ENCODE peak calls at places on chromosomes 12 and 14, in seven cellular contexts. One of them, this sample, is unnamed. For H3K9me3 and H3K36me3, the result is how much of the 10 kb centered on the place peaks cover.

GRCh38 chr12:111398530-111398929 is 7.2 kb upstream of the SH2B3 start:
- DNase-seq in SK-N-SH: no peak
- DNase-seq in GM12878: no peak
- DNase-seq in K562: peak
- DNase-seq in HCT116: no peak
- DNase-seq in H1: no peak
- DNase-seq in IMR-90: no peak
- DNase-seq in this sample: no peak

GRCh38 chr14:22505751-22506710 is 83.0 kb downstream of the DAD1 start:
- DNase-seq in HCT116: no peak
- DNase-seq in H1: no peak
- DNase-seq in K562: no peak
- DNase-seq in GM12878: no peak
- DNase-seq in SK-N-SH: no peak
- DNase-seq in IMR-90: no peak
- DNase-seq in this sample: no peak

GRCh38 chr12:125861299-125862281 is 796.4 kb downstream of the AACS start:
- DNase-seq in GM12878: no peak
- DNase-seq in HCT116: no peak
- DNase-seq in IMR-90: no peak
- DNase-seq in H1: peak
- DNase-seq in SK-N-SH: peak
- DNase-seq in K562: peak
- DNase-seq in this sample: no peak

GRCh38 chr14:91232052-91232451 is 12.5 kb downstream of the GPR68 start:
- DNase-seq in SK-N-SH: no peak
- DNase-seq in K562: no peak
- DNase-seq in H1: no peak
- DNase-seq in GM12878: no peak
- DNase-seq in IMR-90: no peak
- DNase-seq in HCT116: no peak
- DNase-seq in this sample: no peak

GRCh38 chr12:124764451-124764850 is 99.2 kb downstream of the SCARB1 start:
- DNase-seq in SK-N-SH: no peak
- DNase-seq in H1: no peak
- DNase-seq in GM12878: no peak
- DNase-seq in HCT116: no peak
- DNase-seq in K562: peak
- DNase-seq in IMR-90: peak
- DNase-seq in this sample: no peak

GRCh38 chr14:105442125-105442524 is 22.5 kb downstream of the MTA1 start:
- DNase-seq in K562: no peak
- DNase-seq in SK-N-SH: no peak
- DNase-seq in IMR-90: no peak
- DNase-seq in HCT116: no peak
- DNase-seq in H1: no peak
- DNase-seq in GM12878: no peak
- DNase-seq in this sample: no peak

GRCh38 chr12:97288526-97288925 is 174.1 kb upstream of the RMST start:
- DNase-seq in IMR-90: no peak
- DNase-seq in H1: no peak
- DNase-seq in SK-N-SH: no peak
- DNase-seq in HCT116: no peak
- DNase-seq in K562: no peak
- DNase-seq in GM12878: no peak
- DNase-seq in this sample: no peak

GRCh38 chr14:32469388-32470160 is 140.5 kb downstream of the AKAP6 start:
- DNase-seq in HCT116: peak
- DNase-seq in K562: peak
- DNase-seq in H1: no peak
- DNase-seq in SK-N-SH: no peak
- DNase-seq in IMR-90: peak
- DNase-seq in GM12878: no peak
- DNase-seq in this sample: peak

GRCh38 chr12:116143883-116144266 is 133.6 kb downstream of the MED13L start:
- DNase-seq in IMR-90: peak
- DNase-seq in H1: no peak
- DNase-seq in GM12878: no peak
- DNase-seq in SK-N-SH: no peak
- DNase-seq in K562: no peak
- DNase-seq in HCT116: no peak
- DNase-seq in this sample: no peak

GRCh38 chr12:68919581-68920239 is 13.3 kb downstream of the CPM start:
- DNase-seq in K562: no peak
- DNase-seq in IMR-90: no peak
- DNase-seq in GM12878: no peak
- DNase-seq in HCT116: no peak
- DNase-seq in SK-N-SH: no peak
- DNase-seq in H1: no peak
- DNase-seq in this sample: no peak
- TF ChIP-seq RAD21 in K562: no peak
- TF ChIP-seq RAD21 in IMR-90: no peak
- TF ChIP-seq RAD21 in GM12878: no peak
- TF ChIP-seq RAD21 in HCT116: no peak
- TF ChIP-seq RAD21 in SK-N-SH: no peak
- TF ChIP-seq RAD21 in H1: no peak
- TF ChIP-seq RAD21 in this sample: no peak

DNA sequence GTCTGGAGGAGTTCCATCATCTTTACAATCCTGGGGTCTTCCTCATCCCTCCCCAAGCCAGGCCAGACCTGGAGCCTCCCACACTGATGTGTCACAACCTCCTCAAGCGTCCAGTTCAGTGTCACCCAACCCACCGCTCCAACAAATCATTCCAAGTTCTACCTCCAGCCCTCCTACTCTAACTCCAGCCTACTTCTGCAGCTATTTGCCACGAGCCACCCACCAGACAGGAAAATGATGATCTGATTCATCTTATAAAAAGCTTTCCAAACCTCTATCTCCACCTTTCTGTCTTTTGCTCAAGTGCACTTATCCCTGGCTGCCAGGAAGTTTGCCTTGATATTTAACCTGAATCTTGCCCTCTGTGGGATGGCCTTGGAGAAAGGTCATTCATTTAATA is 30.2 kb downstream of the SMUG1 start:
- DNase-seq in IMR-90: no peak
- DNase-seq in GM12878: no peak
- DNase-seq in HCT116: no peak
- DNase-seq in H1: no peak
- DNase-seq in K562: no peak
- DNase-seq in SK-N-SH: no peak
- DNase-seq in this sample: no peak
- H3K9me3 ChIP-seq in IMR-90: under half
- H3K9me3 ChIP-seq in GM12878: under half
- H3K9me3 ChIP-seq in HCT116: under half
- H3K9me3 ChIP-seq in H1: under half
- H3K9me3 ChIP-seq in K562: under half
- H3K9me3 ChIP-seq in SK-N-SH: under half
- H3K9me3 ChIP-seq in this sample: under half

DNA sequence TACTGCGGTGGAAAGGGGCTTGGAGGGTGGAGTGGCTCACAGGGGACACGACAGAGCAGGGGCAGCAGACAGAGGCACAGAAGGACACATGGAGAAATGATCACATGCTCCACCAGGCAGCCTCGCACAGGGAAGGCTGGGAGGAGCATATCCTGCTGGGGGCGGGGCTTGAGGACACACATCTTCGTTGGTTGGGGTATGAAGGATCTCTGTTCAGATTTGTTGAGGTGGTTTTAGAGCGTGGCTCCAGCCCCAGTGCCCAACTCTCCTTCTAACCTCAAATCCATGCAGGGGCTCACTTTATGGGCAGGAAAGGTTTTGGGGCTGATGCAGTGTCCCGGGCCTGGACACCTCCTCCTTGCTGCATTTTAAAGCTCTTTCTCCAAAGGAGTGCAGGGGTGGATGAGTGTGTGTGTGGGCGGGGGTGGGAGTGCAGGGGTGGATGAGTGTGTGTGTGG is 741 bp upstream of the P3H3 start:
- DNase-seq in HCT116: peak
- DNase-seq in IMR-90: peak
- DNase-seq in H1: no peak
- DNase-seq in K562: peak
- DNase-seq in GM12878: no peak
- DNase-seq in SK-N-SH: peak
- DNase-seq in this sample: peak
- H3K36me3 ChIP-seq in HCT116: under half
- H3K36me3 ChIP-seq in IMR-90: under half
- H3K36me3 ChIP-seq in H1: under half
- H3K36me3 ChIP-seq in K562: under half
- H3K36me3 ChIP-seq in GM12878: under half
- H3K36me3 ChIP-seq in SK-N-SH: under half
- H3K36me3 ChIP-seq in this sample: under half

GRCh38 chr12:108577458-108577857 is 15.1 kb downstream of the ISCU start:
- DNase-seq in K562: no peak
- DNase-seq in IMR-90: no peak
- DNase-seq in HCT116: no peak
- DNase-seq in SK-N-SH: no peak
- DNase-seq in GM12878: no peak
- DNase-seq in H1: no peak
- DNase-seq in this sample: no peak
- TF ChIP-seq RAD21 in K562: no peak
- TF ChIP-seq RAD21 in IMR-90: no peak
- TF ChIP-seq RAD21 in HCT116: no peak
- TF ChIP-seq RAD21 in SK-N-SH: no peak
- TF ChIP-seq RAD21 in GM12878: no peak
- TF ChIP-seq RAD21 in H1: no peak
- TF ChIP-seq RAD21 in this sample: no peak

GRCh38 chr12:34339922-34340321 is 317.6 kb downstream of the ALG10 start:
- DNase-seq in GM12878: no peak
- DNase-seq in HCT116: no peak
- DNase-seq in IMR-90: no peak
- DNase-seq in H1: no peak
- DNase-seq in SK-N-SH: no peak
- DNase-seq in K562: no peak
- DNase-seq in this sample: no peak
- H3K9me3 ChIP-seq in GM12878: under half
- H3K9me3 ChIP-seq in HCT116: under half
- H3K9me3 ChIP-seq in IMR-90: under half
- H3K9me3 ChIP-seq in H1: half or more
- H3K9me3 ChIP-seq in SK-N-SH: under half
- H3K9me3 ChIP-seq in K562: under half
- H3K9me3 ChIP-seq in this sample: under half

DNA sequence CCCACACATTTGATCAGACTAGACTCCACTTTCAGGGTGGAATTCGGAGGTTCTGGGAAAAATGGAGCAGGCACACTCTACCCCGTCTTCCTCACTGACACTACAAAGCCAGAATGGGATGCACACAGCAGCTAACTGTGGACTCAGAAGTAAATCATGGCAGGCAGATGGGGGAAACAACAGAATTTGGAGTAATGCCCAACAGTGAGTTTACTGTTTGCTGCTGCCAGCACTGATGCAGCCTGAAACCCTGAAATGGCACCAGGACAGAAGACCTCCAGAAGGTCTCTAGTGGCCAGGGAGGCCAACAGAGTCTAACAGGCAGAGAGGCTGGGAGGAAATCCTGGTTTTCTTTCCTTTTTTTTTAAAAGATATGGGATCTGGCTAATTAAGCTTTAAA is 24.6 kb downstream of the KCTD10 start:
- DNase-seq in IMR-90: no peak
- DNase-seq in SK-N-SH: no peak
- DNase-seq in HCT116: no peak
- DNase-seq in K562: no peak
- DNase-seq in H1: no peak
- DNase-seq in GM12878: no peak
- DNase-seq in this sample: no peak
- H3K36me3 ChIP-seq in IMR-90: half or more
- H3K36me3 ChIP-seq in SK-N-SH: half or more
- H3K36me3 ChIP-seq in HCT116: under half
- H3K36me3 ChIP-seq in K562: half or more
- H3K36me3 ChIP-seq in H1: under half
- H3K36me3 ChIP-seq in GM12878: under half
- H3K36me3 ChIP-seq in this sample: under half

DNA sequence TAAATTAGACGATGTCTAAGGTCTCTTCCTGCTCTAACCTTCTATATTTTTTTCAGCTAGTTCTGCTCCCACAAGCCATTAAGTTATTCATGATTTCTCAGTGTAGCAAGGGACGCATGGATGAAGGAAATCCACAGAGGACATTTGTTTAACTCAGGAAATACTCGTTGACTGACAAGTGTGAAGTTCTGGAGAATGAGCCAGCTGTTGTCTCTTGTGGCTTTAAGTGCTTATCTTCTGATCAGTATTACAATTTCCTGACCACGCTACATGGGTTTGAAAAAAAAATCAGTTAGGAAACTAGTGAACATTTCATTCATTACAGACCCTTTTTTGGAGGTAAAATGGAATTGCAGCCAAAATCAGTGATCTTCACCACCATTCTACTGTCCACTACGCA is 53.2 kb downstream of the GUCY2C start:
- DNase-seq in GM12878: no peak
- DNase-seq in SK-N-SH: no peak
- DNase-seq in H1: no peak
- DNase-seq in K562: no peak
- DNase-seq in HCT116: no peak
- DNase-seq in IMR-90: no peak
- DNase-seq in this sample: no peak
- TF ChIP-seq RAD21 in GM12878: no peak
- TF ChIP-seq RAD21 in SK-N-SH: no peak
- TF ChIP-seq RAD21 in H1: no peak
- TF ChIP-seq RAD21 in K562: no peak
- TF ChIP-seq RAD21 in HCT116: no peak
- TF ChIP-seq RAD21 in IMR-90: no peak
- TF ChIP-seq RAD21 in this sample: no peak

GRCh38 chr14:101351146-101351545 is 210.1 kb upstream of the DIO3 start:
- DNase-seq in SK-N-SH: no peak
- DNase-seq in GM12878: no peak
- DNase-seq in HCT116: no peak
- DNase-seq in K562: no peak
- DNase-seq in IMR-90: no peak
- DNase-seq in H1: no peak
- DNase-seq in this sample: no peak

GRCh38 chr14:101351769-101352168 is 209.5 kb upstream of the DIO3 start:
- DNase-seq in H1: no peak
- DNase-seq in SK-N-SH: no peak
- DNase-seq in HCT116: no peak
- DNase-seq in K562: no peak
- DNase-seq in IMR-90: no peak
- DNase-seq in GM12878: no peak
- DNase-seq in this sample: no peak

GRCh38 chr14:101350710-101351109 is 210.6 kb upstream of the DIO3 start:
- DNase-seq in HCT116: no peak
- DNase-seq in K562: no peak
- DNase-seq in SK-N-SH: no peak
- DNase-seq in IMR-90: no peak
- DNase-seq in GM12878: no peak
- DNase-seq in H1: no peak
- DNase-seq in this sample: no peak

GRCh38 chr14:101353422-101353821 is 207.9 kb upstream of the DIO3 start:
- DNase-seq in SK-N-SH: no peak
- DNase-seq in H1: no peak
- DNase-seq in GM12878: no peak
- DNase-seq in IMR-90: no peak
- DNase-seq in HCT116: no peak
- DNase-seq in K562: no peak
- DNase-seq in this sample: no peak

GRCh38 chr14:101352567-101352966 is 208.7 kb upstream of the DIO3 start:
- DNase-seq in H1: no peak
- DNase-seq in SK-N-SH: no peak
- DNase-seq in K562: no peak
- DNase-seq in HCT116: no peak
- DNase-seq in IMR-90: no peak
- DNase-seq in GM12878: no peak
- DNase-seq in this sample: no peak
- H3K9me3 ChIP-seq in H1: under half
- H3K9me3 ChIP-seq in SK-N-SH: under half
- H3K9me3 ChIP-seq in K562: under half
- H3K9me3 ChIP-seq in HCT116: under half
- H3K9me3 ChIP-seq in IMR-90: under half
- H3K9me3 ChIP-seq in GM12878: under half
- H3K9me3 ChIP-seq in this sample: under half